ENCODE peak calls at places on chromosomes 6 and 20, in five cellular contexts. One of them, this sample, is unnamed.

GRCh38 chr6:130778946-130779657 is 48.1 kb upstream of the SMLR1 start:
- DNase-seq in prostate gland: no peak
- DNase-seq in sigmoid colon: no peak
- DNase-seq in kidney epithelial cell: no peak
- DNase-seq in stomach: no peak
- DNase-seq in this sample: peak; percentile 67

GRCh38 chr20:15673206-15673605 is 900.0 kb downstream of the KIF16B start:
- DNase-seq in stomach: no peak
- DNase-seq in prostate gland: no peak
- DNase-seq in kidney epithelial cell: peak; percentile 45
- DNase-seq in sigmoid colon: no peak
- DNase-seq in this sample: peak; percentile 91

GRCh38 chr6:111810321-111811235 is 62.7 kb downstream of the FYN start:
- DNase-seq in stomach: no peak
- DNase-seq in kidney epithelial cell: no peak
- DNase-seq in prostate gland: no peak
- DNase-seq in sigmoid colon: no peak
- DNase-seq in this sample: no peak

GRCh38 chr6:42241915-42242314 is 24.3 kb upstream of the MRPS10 start:
- DNase-seq in stomach: no peak
- DNase-seq in prostate gland: no peak
- DNase-seq in kidney epithelial cell: no peak
- DNase-seq in sigmoid colon: no peak
- DNase-seq in this sample: no peak

GRCh38 chr6:65707134-65707826 is at the start of gene EYS:
- DNase-seq in prostate gland: no peak
- DNase-seq in kidney epithelial cell: no peak
- DNase-seq in stomach: no peak
- DNase-seq in sigmoid colon: no peak
- DNase-seq in this sample: no peak

GRCh38 chr6:132300323-132300949 is 100.8 kb downstream of the MOXD1 start:
- DNase-seq in prostate gland: no peak
- DNase-seq in sigmoid colon: no peak
- DNase-seq in stomach: peak; percentile 45
- DNase-seq in kidney epithelial cell: no peak
- DNase-seq in this sample: no peak

GRCh38 chr20:21373436-21373835 is 23.9 kb downstream of the NKX2-4 start:
- DNase-seq in sigmoid colon: no peak
- DNase-seq in prostate gland: no peak
- DNase-seq in kidney epithelial cell: no peak
- DNase-seq in stomach: no peak
- DNase-seq in this sample: no peak

GRCh38 chr20:37295001-37295400 is 5.5 kb downstream of the MANBAL start:
- DNase-seq in stomach: no peak
- DNase-seq in prostate gland: no peak
- DNase-seq in sigmoid colon: peak; percentile 87
- DNase-seq in kidney epithelial cell: peak; percentile 97
- DNase-seq in this sample: peak; percentile 97

GRCh38 chr6:118524686-118525085 is 23.4 kb upstream of the PLN start:
- DNase-seq in stomach: no peak
- DNase-seq in prostate gland: no peak
- DNase-seq in kidney epithelial cell: no peak
- DNase-seq in sigmoid colon: no peak
- DNase-seq in this sample: no peak

GRCh38 chr20:24131684-24132083 is 143.1 kb upstream of the GGTLC1 start:
- DNase-seq in stomach: no peak
- DNase-seq in prostate gland: no peak
- DNase-seq in sigmoid colon: no peak
- DNase-seq in kidney epithelial cell: no peak
- DNase-seq in this sample: no peak

GRCh38 chr6:43924222-43924702 is 154.3 kb downstream of the VEGFA start:
- DNase-seq in prostate gland: no peak
- DNase-seq in kidney epithelial cell: no peak
- DNase-seq in sigmoid colon: peak; percentile 54
- DNase-seq in stomach: peak; percentile 61
- DNase-seq in this sample: no peak

GRCh38 chr6:119137194-119138072 is 59.0 kb upstream of the FAM184A start:
- DNase-seq in prostate gland: peak; percentile 26
- DNase-seq in stomach: no peak
- DNase-seq in kidney epithelial cell: no peak
- DNase-seq in sigmoid colon: no peak
- DNase-seq in this sample: no peak

GRCh38 chr20:13771853-13772453 is 12.8 kb downstream of the ESF1 start:
- DNase-seq in stomach: no peak
- DNase-seq in prostate gland: no peak
- DNase-seq in kidney epithelial cell: no peak
- DNase-seq in sigmoid colon: no peak
- DNase-seq in this sample: no peak

GRCh38 chr6:56507517-56507916 is 135.2 kb downstream of the DST start:
- DNase-seq in sigmoid colon: no peak
- DNase-seq in kidney epithelial cell: no peak
- DNase-seq in stomach: no peak
- DNase-seq in prostate gland: no peak
- DNase-seq in this sample: no peak

GRCh38 chr6:133756046-133756445 is 132.9 kb upstream of the TCF21 start:
- DNase-seq in prostate gland: no peak
- DNase-seq in kidney epithelial cell: no peak
- DNase-seq in stomach: no peak
- DNase-seq in sigmoid colon: no peak
- DNase-seq in this sample: no peak

GRCh38 chr6:89483111-89483720 is 50.3 kb downstream of the ANKRD6 start:
- DNase-seq in sigmoid colon: no peak
- DNase-seq in kidney epithelial cell: no peak
- DNase-seq in stomach: no peak
- DNase-seq in prostate gland: no peak
- DNase-seq in this sample: no peak

GRCh38 chr6:35139924-35140524 is 1.1 kb downstream of the TCP11 start:
- DNase-seq in prostate gland: peak; percentile 24
- DNase-seq in kidney epithelial cell: no peak
- DNase-seq in stomach: peak; percentile 35
- DNase-seq in sigmoid colon: peak; percentile 74
- DNase-seq in this sample: no peak

GRCh38 chr20:41131594-41132387 is 5.6 kb upstream of the PLCG1 start:
- DNase-seq in sigmoid colon: no peak
- DNase-seq in stomach: no peak
- DNase-seq in kidney epithelial cell: no peak
- DNase-seq in prostate gland: no peak
- DNase-seq in this sample: no peak

GRCh38 chr6:44157152-44157521 is 1.5 kb upstream of the CAPN11 start:
- DNase-seq in prostate gland: no peak
- DNase-seq in kidney epithelial cell: no peak
- DNase-seq in sigmoid colon: no peak
- DNase-seq in stomach: no peak
- DNase-seq in this sample: no peak

GRCh38 chr6:31419842-31420241 is 16.4 kb downstream of the MICA start:
- DNase-seq in stomach: no peak
- DNase-seq in kidney epithelial cell: no peak
- DNase-seq in prostate gland: no peak
- DNase-seq in sigmoid colon: no peak
- DNase-seq in this sample: no peak

GRCh38 chr20:58021481-58021880 is 207.0 kb downstream of the ANKRD60 start:
- DNase-seq in stomach: no peak
- DNase-seq in sigmoid colon: peak; percentile 77
- DNase-seq in kidney epithelial cell: no peak
- DNase-seq in prostate gland: no peak
- DNase-seq in this sample: no peak

GRCh38 chr20:47191074-47191673 is 165.3 kb downstream of the ZMYND8 start:
- DNase-seq in prostate gland: no peak
- DNase-seq in kidney epithelial cell: peak; percentile 43
- DNase-seq in sigmoid colon: no peak
- DNase-seq in stomach: no peak
- DNase-seq in this sample: no peak

GRCh38 chr20:38452880-38453624 is 17.9 kb upstream of the SNHG17 start:
- DNase-seq in stomach: no peak
- DNase-seq in sigmoid colon: peak; percentile 39
- DNase-seq in kidney epithelial cell: no peak
- DNase-seq in prostate gland: no peak
- DNase-seq in this sample: no peak

GRCh38 chr6:100370265-100370664 is 94.5 kb downstream of the SIM1 start:
- DNase-seq in prostate gland: no peak
- DNase-seq in kidney epithelial cell: no peak
- DNase-seq in sigmoid colon: no peak
- DNase-seq in stomach: no peak
- DNase-seq in this sample: no peak

GRCh38 chr6:90940812-90941481 is 354.1 kb upstream of the MAP3K7 start:
- DNase-seq in stomach: no peak
- DNase-seq in prostate gland: no peak
- DNase-seq in kidney epithelial cell: peak; percentile 16
- DNase-seq in sigmoid colon: no peak
- DNase-seq in this sample: peak; percentile 8

DNA sequence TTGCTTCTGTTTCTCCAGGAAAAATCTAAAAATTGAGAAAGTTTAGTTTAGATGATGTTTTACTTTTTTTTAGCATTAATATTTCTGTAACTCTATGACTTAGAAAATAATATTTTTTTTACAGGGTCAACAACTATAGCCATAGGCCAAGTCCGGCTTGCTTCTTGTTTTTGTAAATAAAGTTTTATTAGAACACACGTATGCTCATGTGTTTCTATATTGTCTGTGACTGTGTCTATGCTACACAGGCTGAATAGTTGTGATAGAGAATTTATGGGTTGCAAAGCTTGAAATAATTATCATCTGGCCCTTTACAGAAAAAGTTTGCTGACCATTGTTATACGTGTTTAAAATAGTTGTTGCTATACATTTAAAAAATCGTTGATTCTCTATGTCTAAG is 399.2 kb downstream of the EPM2A start:
- DNase-seq in prostate gland: no peak
- DNase-seq in sigmoid colon: no peak
- DNase-seq in kidney epithelial cell: no peak
- DNase-seq in stomach: no peak
- DNase-seq in this sample: no peak
- H3K4me3 ChIP-seq in prostate gland: no peak overlapping the region
- H3K4me3 ChIP-seq in sigmoid colon: no peak overlapping the region
- H3K4me3 ChIP-seq in kidney epithelial cell: no peak overlapping the region
- H3K4me3 ChIP-seq in stomach: no peak overlapping the region
- H3K4me3 ChIP-seq in this sample: no peak overlapping the region

DNA sequence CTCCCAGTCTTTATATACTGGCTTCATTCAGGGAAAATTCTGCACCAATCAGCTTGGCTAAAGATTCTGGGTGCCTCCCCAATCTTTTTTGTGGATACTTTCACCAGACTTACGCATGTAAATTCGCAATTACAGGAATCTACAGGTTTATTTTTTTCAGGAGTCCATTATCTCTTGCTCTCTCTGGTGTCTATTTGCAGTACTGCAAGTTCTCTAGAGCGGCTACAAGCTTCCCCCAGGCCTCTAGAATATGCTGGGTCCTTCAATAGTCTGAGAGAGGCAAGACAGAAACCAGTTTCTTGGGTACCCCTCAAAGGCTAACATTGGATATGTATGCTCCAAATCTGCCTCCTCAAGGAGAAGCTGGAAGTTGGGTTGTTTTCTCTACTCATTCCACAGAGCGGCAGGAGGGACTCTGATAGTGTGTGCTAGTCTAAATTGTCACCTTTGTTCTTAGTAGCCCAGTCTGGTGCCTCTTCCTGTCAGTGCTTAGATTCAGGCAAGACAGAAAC is 58.5 kb downstream of the SUN5 start:
- DNase-seq in kidney epithelial cell: peak; percentile 2
- DNase-seq in sigmoid colon: no peak
- DNase-seq in stomach: no peak
- DNase-seq in prostate gland: no peak
- DNase-seq in this sample: no peak
- H3K36me3 ChIP-seq in kidney epithelial cell: no peaks in the 10 kb centered on the region
- H3K36me3 ChIP-seq in sigmoid colon: no peaks in the 10 kb centered on the region
- H3K36me3 ChIP-seq in stomach: no peaks in the 10 kb centered on the region
- H3K36me3 ChIP-seq in prostate gland: no peaks in the 10 kb centered on the region
- H3K36me3 ChIP-seq in this sample: no peaks in the 10 kb centered on the region

DNA sequence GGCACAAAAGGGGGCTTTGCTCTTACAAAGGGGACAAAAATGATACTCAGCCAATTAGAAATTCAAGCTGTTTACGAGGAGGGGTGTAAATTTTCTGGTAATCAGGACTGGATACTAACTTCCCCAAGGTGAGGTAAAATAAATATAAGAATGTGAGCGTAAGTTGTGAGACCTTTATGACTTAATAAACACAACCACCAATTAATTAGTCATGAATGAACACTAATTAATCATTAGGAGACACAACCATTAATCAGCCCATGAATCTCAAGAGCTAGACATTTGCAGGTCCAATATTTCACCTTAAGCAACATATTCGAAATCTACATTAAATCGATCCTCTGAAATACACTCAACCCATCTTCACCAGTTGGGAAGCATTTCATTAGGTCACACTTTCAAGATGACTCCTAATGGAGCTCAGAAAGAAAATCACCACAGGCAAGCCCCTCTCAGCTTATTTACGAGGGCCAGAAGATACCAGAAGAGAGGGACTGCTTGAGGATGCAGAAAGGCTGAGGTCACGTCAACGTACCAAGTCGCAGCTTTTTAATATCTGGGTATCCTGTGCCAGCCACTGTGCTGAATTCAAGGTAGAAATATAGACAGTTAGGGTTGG is 2.7 kb downstream of the ADTRP start:
- DNase-seq in sigmoid colon: no peak
- DNase-seq in kidney epithelial cell: no peak
- DNase-seq in stomach: no peak
- DNase-seq in prostate gland: no peak
- DNase-seq in this sample: no peak
- H3K4me3 ChIP-seq in sigmoid colon: no peak overlapping the region
- H3K4me3 ChIP-seq in kidney epithelial cell: no peak overlapping the region
- H3K4me3 ChIP-seq in stomach: no peak overlapping the region
- H3K4me3 ChIP-seq in prostate gland: no peak overlapping the region
- H3K4me3 ChIP-seq in this sample: no peak overlapping the region

GRCh38 chr20:49854190-49854875 is 41.7 kb downstream of the SLC9A8 start:
- DNase-seq in prostate gland: no peak
- DNase-seq in sigmoid colon: no peak
- DNase-seq in kidney epithelial cell: no peak
- DNase-seq in stomach: no peak
- DNase-seq in this sample: no peak

GRCh38 chr20:49853640-49854039 is 41.0 kb downstream of the SLC9A8 start:
- DNase-seq in prostate gland: no peak
- DNase-seq in stomach: no peak
- DNase-seq in sigmoid colon: no peak
- DNase-seq in kidney epithelial cell: peak; percentile 86
- DNase-seq in this sample: no peak

GRCh38 chr20:49851991-49852390 is 39.4 kb downstream of the SLC9A8 start:
- DNase-seq in kidney epithelial cell: no peak
- DNase-seq in stomach: no peak
- DNase-seq in prostate gland: no peak
- DNase-seq in sigmoid colon: no peak
- DNase-seq in this sample: no peak

GRCh38 chr20:49851234-49851755 is 38.7 kb downstream of the SLC9A8 start:
- DNase-seq in prostate gland: no peak
- DNase-seq in sigmoid colon: no peak
- DNase-seq in kidney epithelial cell: no peak
- DNase-seq in stomach: no peak
- DNase-seq in this sample: no peak

DNA sequence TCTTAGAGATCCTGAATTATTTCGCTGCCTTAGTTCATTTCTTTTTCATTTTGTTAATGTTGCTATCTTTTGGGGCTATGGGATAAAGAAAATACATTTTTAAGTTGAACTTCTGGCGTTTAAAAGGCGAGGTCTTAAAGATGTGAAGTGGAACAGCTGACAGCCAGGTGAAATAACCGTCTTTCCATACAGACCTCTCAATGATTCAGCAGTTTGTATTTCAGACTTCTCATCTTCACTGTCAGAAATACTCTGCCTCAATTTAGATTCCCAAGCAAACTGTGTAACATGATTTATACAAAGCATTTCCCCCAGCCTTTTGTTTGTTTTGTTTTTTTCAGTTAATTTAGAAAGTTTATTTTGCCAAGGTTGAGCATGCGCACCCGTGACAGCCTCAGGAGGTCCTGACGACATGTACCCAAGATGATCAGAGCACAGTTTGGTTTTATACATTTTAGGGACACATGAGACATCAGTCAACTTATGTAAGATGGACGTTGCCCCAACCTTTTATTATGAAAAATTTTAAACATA is 40.0 kb downstream of the SLC9A8 start:
- DNase-seq in kidney epithelial cell: no peak
- DNase-seq in stomach: no peak
- DNase-seq in sigmoid colon: no peak
- DNase-seq in prostate gland: no peak
- DNase-seq in this sample: no peak
- H3K36me3 ChIP-seq in kidney epithelial cell: no peaks in the 10 kb centered on the region
- H3K36me3 ChIP-seq in stomach: peaks cover 90% of the 10 kb centered on the region
- H3K36me3 ChIP-seq in sigmoid colon: peaks cover 5% of the 10 kb centered on the region
- H3K36me3 ChIP-seq in prostate gland: no peaks in the 10 kb centered on the region
- H3K36me3 ChIP-seq in this sample: peaks cover 9% of the 10 kb centered on the region